ENCODE peak calls at places on chromosomes 2 and 18, in five cellular contexts. W is effector memory CD8-positive, alpha-beta T cell; M is transverse colon; K is NCI-H1105; A is activated CD8-positive, alpha-beta memory T cell treated with anti-CD3 and anti-CD28 coated beads, Interleukin-2, amount 50 U/mL, for 48 hours. O is an unnamed sample.

GRCh38 chr2:152369176-152369860 is 34.3 kb downstream of the FMNL2 start:
- DNase-seq in W (no peak), M (no peak), K (no peak), A (no peak), O (peak; percentile 87)

GRCh38 chr2:149388120-149388816 is 57.9 kb downstream of the LYPD6 start:
- DNase-seq in W (no peak), M (no peak), K (no peak), A (no peak), O (peak; percentile 34)

GRCh38 chr2:97748397-97748796 is 35.0 kb downstream of the ZAP70 start:
- DNase-seq in W (peak; percentile 58), M (peak; percentile 37), K (peak; percentile 19), A (peak; percentile 78), O (no peak)

GRCh38 chr2:159976527-159977163 is 85.8 kb downstream of the PLA2R1 start:
- DNase-seq in W (no peak), M (no peak), K (no peak), A (no peak), O (no peak)

GRCh38 chr2:72828840-72829507 is 3.1 kb upstream of the EXOC6B start:
- DNase-seq in W (no peak), M (no peak), K (no peak), A (no peak), O (no peak)

GRCh38 chr2:68732533-68732932 is 2.1 kb upstream of the ARHGAP25 start:
- DNase-seq in W (no peak), M (no peak), K (no peak), A (no peak), O (no peak)

GRCh38 chr18:61639886-61640285 is 252.9 kb downstream of the RNF152 start:
- DNase-seq in W (no peak), M (no peak), K (no peak), A (no peak), O (peak; percentile 30)

GRCh38 chr2:37456479-37456878 is 112.0 kb downstream of the QPCT start:
- DNase-seq in W (peak; percentile 24), M (no peak), K (no peak), A (no peak), O (no peak)

GRCh38 chr2:54482725-54483124 is 26.6 kb downstream of the SPTBN1 start:
- DNase-seq in W (no peak), M (peak; percentile 17), K (no peak), A (no peak), O (peak; percentile 72)

GRCh38 chr2:209977386-209978239 is 24.8 kb upstream of the RPE start:
- DNase-seq in W (no peak), M (no peak), K (peak; percentile 38), A (no peak), O (peak; percentile 73)

GRCh38 chr2:222364280-222364895 is 60.0 kb upstream of the SGPP2 start:
- DNase-seq in W (no peak), M (no peak), K (no peak), A (no peak), O (peak; percentile 51)

GRCh38 chr2:115880558-115880957 is 1438.1 kb downstream of the DPP10 start:
- DNase-seq in W (no peak), M (no peak), K (no peak), A (no peak), O (no peak)

GRCh38 chr18:36333418-36333817 is 35.9 kb downstream of the FHOD3 start:
- DNase-seq in W (no peak), M (no peak), K (no peak), A (no peak), O (peak; percentile 89)

GRCh38 chr2:67828066-67828465 is 234.7 kb downstream of the C1D start:
- DNase-seq in W (no peak), M (no peak), K (peak; percentile 24), A (no peak), O (no peak)

GRCh38 chr2:3285901-3286645 is 91.5 kb downstream of the EIPR1 start:
- DNase-seq in W (no peak), M (no peak), K (no peak), A (peak; percentile 18), O (no peak)

GRCh38 chr2:206045251-206045650 is 40.7 kb downstream of the INO80D start:
- DNase-seq in W (no peak), M (no peak), K (no peak), A (no peak), O (peak; percentile 12)

GRCh38 chr2:46290019-46290418 is 7.2 kb upstream of the EPAS1 start:
- DNase-seq in W (no peak), M (no peak), K (no peak), A (no peak), O (no peak)

GRCh38 chr2:119753930-119754321 is 5.8 kb upstream of the PTPN4 start:
- DNase-seq in W (no peak), M (no peak), K (no peak), A (no peak), O (peak; percentile 27)

GRCh38 chr2:231068525-231069222 is 12.0 kb downstream of the PSMD1 start:
- DNase-seq in W (no peak), M (no peak), K (no peak), A (no peak), O (peak; percentile 4)

GRCh38 chr18:79881695-79882094 is 69.8 kb downstream of the SLC66A2 start:
- DNase-seq in W (no peak), M (no peak), K (no peak), A (no peak), O (no peak)

GRCh38 chr2:82340578-82341053 is 2036.1 kb upstream of the LRRTM1 start:
- DNase-seq in W (no peak), M (no peak), K (no peak), A (no peak), O (no peak)

GRCh38 chr2:105928563-105928962 is 183.9 kb downstream of the NCK2 start:
- DNase-seq in W (no peak), M (no peak), K (no peak), A (peak; percentile 46), O (no peak)

GRCh38 chr18:66616523-66616983 is 12.7 kb upstream of the CDH19 start:
- DNase-seq in W (no peak), M (no peak), K (peak; percentile 16), A (no peak), O (no peak)

GRCh38 chr2:199228887-199229819 is 228.6 kb downstream of the SATB2 start:
- DNase-seq in W (no peak), M (no peak), K (no peak), A (no peak), O (peak; percentile 85)

GRCh38 chr18:79507546-79508480 is 112.1 kb downstream of the NFATC1 start:
- DNase-seq in W (no peak), M (peak; percentile 60), K (no peak), A (peak; percentile 61), O (peak; percentile 27)

GRCh38 chr2:217680376-217680775 is 322.4 kb downstream of the TNS1 start:
- DNase-seq in W (no peak), M (no peak), K (no peak), A (no peak), O (no peak)

GRCh38 chr2:233828546-233829192 is 25.7 kb downstream of the HJURP start:
- DNase-seq in W (no peak), M (no peak), K (no peak), A (peak; percentile 38), O (no peak)

GRCh38 chr2:43059183-43059897 is 167.1 kb downstream of the ZFP36L2 start:
- DNase-seq in W (peak; percentile 28), M (peak; percentile 62), K (no peak), A (peak; percentile 81), O (peak; percentile 92)

GRCh38 chr2:50838316-50838715 is 193.6 kb downstream of the NRXN1 start:
- DNase-seq in W (no peak), M (no peak), K (no peak), A (no peak), O (no peak)

GRCh38 chr2:44957656-44958327 is 16.3 kb downstream of the SIX3 start:
- DNase-seq in W (no peak), M (no peak), K (no peak), A (no peak), O (no peak)

GRCh38 chr2:144356402-144356801 is 163.5 kb downstream of the ZEB2 start:
- DNase-seq in W (no peak), M (no peak), K (no peak), A (no peak), O (no peak)

O was measured in adipocyte.